ENCODE peak calls at places on chromosomes 11 and 22, in four cellular contexts. N is activated CD8-positive, alpha-beta memory T cell treated with anti-CD3 and anti-CD28 coated beads, Interleukin-2, amount 10 ng/mL, durations not matched to agents 7 days and 5 days; I is NCI-H2171 treated with DMSO at 0.1 percent for 48 hours; W is NCI-H1417. U is an unnamed sample.

GRCh38 chr11:126679033-126679432 is 321.5 kb downstream of the KIRREL3 start:
- DNase-seq in N (no peak), I (no peak), W (no peak), U (no peak)

GRCh38 chr11:67418476-67419281 is 3.2 kb downstream of the CARNS1 start:
- DNase-seq in N (no peak), I (no peak), W (no peak), U (no peak)

GRCh38 chr11:119907934-119908760 is 179.1 kb upstream of the NECTIN1 start:
- DNase-seq in N (no peak), I (peak; percentile 75), W (peak; percentile 97), U (no peak)

GRCh38 chr11:17578296-17578695 is 31.2 kb downstream of the OTOG start:
- DNase-seq in N (no peak), I (no peak), W (no peak), U (no peak)

GRCh38 chr22:37329239-37330140 is 47.2 kb downstream of the CYTH4 start:
- DNase-seq in N (no peak), I (peak; percentile 25), W (no peak), U (peak; percentile 34)

GRCh38 chr11:61596990-61597389 is 16.1 kb upstream of the SYT7 start:
- DNase-seq in N (no peak), I (no peak), W (no peak), U (no peak)

GRCh38 chr11:104602643-104603042 is 295.6 kb downstream of the CASP12 start:
- DNase-seq in N (no peak), I (no peak), W (no peak), U (no peak)

GRCh38 chr11:1195690-1196515 is 27.0 kb upstream of the MUC5B start:
- DNase-seq in N (no peak), I (no peak), W (no peak), U (no peak)

GRCh38 chr22:42994917-42995562 is 19.9 kb downstream of the PACSIN2 start:
- DNase-seq in N (no peak), I (no peak), W (no peak), U (peak; percentile 86)

GRCh38 chr11:101478587-101479375 is 105.0 kb downstream of the TRPC6 start:
- DNase-seq in N (no peak), I (no peak), W (no peak), U (no peak)

GRCh38 chr22:19903031-19903430 is 38.5 kb upstream of the COMT start:
- DNase-seq in N (no peak), I (no peak), W (peak; percentile 41), U (no peak)

GRCh38 chr22:38110008-38110862 is at the start of gene BAIAP2L2:
- DNase-seq in N (no peak), I (peak; percentile 37), W (no peak), U (no peak)

GRCh38 chr11:34793666-34794065 is 122.5 kb downstream of the APIP start:
- DNase-seq in N (no peak), I (no peak), W (no peak), U (no peak)

GRCh38 chr22:39205344-39206021 is 39.3 kb downstream of the PDGFB start:
- DNase-seq in N (peak; percentile 73), I (no peak), W (no peak), U (peak; percentile 44)

GRCh38 chr11:1485504-1485885 is 1.1 kb downstream of the MOB2 start:
- DNase-seq in N (no peak), I (no peak), W (no peak), U (no peak)

GRCh38 chr11:102576350-102576749 is 45.8 kb upstream of the MMP7 start:
- DNase-seq in N (no peak), I (no peak), W (no peak), U (no peak)

GRCh38 chr11:124170801-124171586 is 12.2 kb upstream of the OR10D3 start:
- DNase-seq in N (no peak), I (no peak), W (peak; percentile 55), U (no peak)

GRCh38 chr22:41146573-41146972 is 54.2 kb downstream of the EP300 start:
- DNase-seq in N (no peak), I (peak; percentile 4), W (no peak), U (no peak)

GRCh38 chr11:19756675-19757475 is 44.2 kb downstream of the NAV2 start:
- DNase-seq in N (no peak), I (no peak), W (no peak), U (no peak)

GRCh38 chr11:69010361-69010891 is 2.6 kb downstream of the MRGPRF start:
- DNase-seq in N (no peak), I (no peak), W (no peak), U (no peak)

GRCh38 chr11:45089845-45090499 is 56.5 kb upstream of the PRDM11 start:
- DNase-seq in N (peak; percentile 54), I (peak; percentile 39), W (peak; percentile 9), U (peak; percentile 42)

GRCh38 chr22:45251828-45252227 is 11.1 kb upstream of the KIAA0930 start:
- DNase-seq in N (no peak), I (no peak), W (no peak), U (no peak)